ENCODE peak calls at places on chromosomes 4 and X, in eight cellular contexts. B is stomach; I is astrocyte of the cerebellum; S is body of pancreas; L is OCI-LY7; X is heart left ventricle; R is CD8-positive, alpha-beta T cell; H is choroid plexus epithelial cell. Y is an unnamed sample.
A peak's percentile ranks its signal among the peaks of the same experiment; 100 is the strongest.

GRCh38 chr4:173214661-173215060 is 46.0 kb downstream of the GALNT7 start:
- DNase-seq in L (no peak), R (no peak), S (peak; percentile 40), X (no peak), H (peak; percentile 49), B (peak; percentile 40), I (peak; percentile 66), Y (peak; percentile 72)

GRCh38 chr4:90425893-90426292 is 298.7 kb downstream of the CCSER1 start:
- DNase-seq in H (no peak), S (no peak), X (no peak), R (no peak), B (no peak), L (no peak), I (no peak), Y (peak; percentile 25)

GRCh38 chr4:87745058-87745842 is 54.1 kb upstream of the IBSP start:
- DNase-seq in I (no peak), S (no peak), L (no peak), B (no peak), R (no peak), H (peak; percentile 12), X (no peak), Y (no peak)

GRCh38 chrX:43846558-43846957 is 35.7 kb downstream of the MAOB start:
- DNase-seq in R (no peak), H (no peak), I (no peak), S (no peak), X (no peak), B (no peak), L (no peak), Y (no peak)

GRCh38 chr4:136032391-136032790 is 1499.9 kb downstream of the PCDH18 start:
- DNase-seq in R (no peak), L (no peak), H (no peak), S (no peak), I (no peak), X (no peak), B (no peak), Y (no peak)

GRCh38 chrX:9475984-9476383 is 11.1 kb downstream of the TBL1X start:
- DNase-seq in S (no peak), I (no peak), B (no peak), H (no peak), X (no peak), L (no peak), R (no peak), Y (no peak)

GRCh38 chr4:55503164-55503563 is 43.5 kb downstream of the CLOCK start:
- DNase-seq in S (no peak), H (peak; percentile 78), I (no peak), L (no peak), X (no peak), B (no peak), R (no peak), Y (peak; percentile 72)

GRCh38 chrX:15864629-15865028 is 10.0 kb upstream of the AP1S2 start:
- DNase-seq in B (no peak), S (no peak), X (no peak), H (peak; percentile 35), L (no peak), I (no peak), R (no peak), Y (no peak)

GRCh38 chr4:56648245-56649151 is 32.6 kb downstream of the HOPX start:
- DNase-seq in R (no peak), H (peak; percentile 41), B (no peak), S (no peak), X (no peak), L (no peak), I (no peak), Y (peak; percentile 13)

GRCh38 chrX:11953615-11954014 is 184.7 kb upstream of the FRMPD4 start:
- DNase-seq in H (peak; percentile 90), X (no peak), S (no peak), R (no peak), L (no peak), B (no peak), I (peak; percentile 35), Y (peak; percentile 75)

GRCh38 chr4:69536980-69537379 is 41.3 kb upstream of the UGT2B4 start:
- DNase-seq in X (no peak), I (no peak), S (no peak), R (no peak), L (no peak), B (no peak), H (no peak), Y (no peak)

GRCh38 chrX:45669715-45670360 is 469.2 kb upstream of the DIPK2B start:
- DNase-seq in H (peak; percentile 43), B (no peak), X (no peak), S (no peak), I (peak; percentile 59), L (no peak), R (no peak), Y (peak; percentile 11)

GRCh38 chr4:109560687-109561452 is 824 bp downstream of the MCUB start:
- DNase-seq in R (peak; percentile 74), I (peak; percentile 59), S (peak; percentile 25), H (peak; percentile 78), B (no peak), L (peak; percentile 82), X (peak; percentile 62), Y (peak; percentile 78)

GRCh38 chrX:110531873-110532272 is 173.2 kb downstream of the RTL9 start:
- DNase-seq in L (no peak), B (no peak), X (no peak), R (no peak), I (no peak), S (no peak), H (no peak), Y (no peak)

GRCh38 chr4:101114936-101115372 is 232.4 kb downstream of the PPP3CA start:
- DNase-seq in X (no peak), R (no peak), S (no peak), I (no peak), L (no peak), H (peak; percentile 28), B (no peak), Y (peak; percentile 73)

GRCh38 chrX:74537011-74537390 is 77.4 kb downstream of the RLIM start:
- DNase-seq in S (no peak), H (peak; percentile 71), I (no peak), X (no peak), R (no peak), L (no peak), B (no peak), Y (peak; percentile 60)

GRCh38 chr4:3497095-3497494 is 34.0 kb downstream of the DOK7 start:
- DNase-seq in I (no peak), X (no peak), L (no peak), S (no peak), R (no peak), H (no peak), B (no peak), Y (no peak)

GRCh38 chr4:32117696-32118095 is 1397.5 kb downstream of the PCDH7 start:
- DNase-seq in S (no peak), B (no peak), X (no peak), H (no peak), R (no peak), L (no peak), I (no peak), Y (no peak)

GRCh38 chr4:142703694-142704309 is 142.3 kb downstream of the INPP4B start:
- DNase-seq in L (no peak), B (no peak), I (no peak), H (no peak), X (no peak), R (no peak), S (no peak), Y (no peak)

GRCh38 chr4:96241819-96242218 is 401.9 kb downstream of the PDHA2 start:
- DNase-seq in R (no peak), S (no peak), B (no peak), H (no peak), I (no peak), X (no peak), L (no peak), Y (no peak)

GRCh38 chr4:74283614-74284013 is 24.7 kb upstream of the EPGN start:
- DNase-seq in S (no peak), H (peak; percentile 35), B (no peak), R (no peak), X (no peak), I (peak; percentile 13), L (no peak), Y (peak; percentile 30)

GRCh38 chr4:185995665-185996064 is 73.3 kb upstream of the TLR3 start:
- DNase-seq in B (no peak), R (no peak), H (no peak), S (no peak), X (no peak), I (no peak), L (no peak), Y (no peak)
- H3K4me3 ChIP-seq in B (no peak overlapping the region), R (no peak overlapping the region), H (no peak overlapping the region), S (no peak overlapping the region), X (no peak overlapping the region), I (no peak overlapping the region), L (no peak overlapping the region), Y (no peak overlapping the region)

DNA sequence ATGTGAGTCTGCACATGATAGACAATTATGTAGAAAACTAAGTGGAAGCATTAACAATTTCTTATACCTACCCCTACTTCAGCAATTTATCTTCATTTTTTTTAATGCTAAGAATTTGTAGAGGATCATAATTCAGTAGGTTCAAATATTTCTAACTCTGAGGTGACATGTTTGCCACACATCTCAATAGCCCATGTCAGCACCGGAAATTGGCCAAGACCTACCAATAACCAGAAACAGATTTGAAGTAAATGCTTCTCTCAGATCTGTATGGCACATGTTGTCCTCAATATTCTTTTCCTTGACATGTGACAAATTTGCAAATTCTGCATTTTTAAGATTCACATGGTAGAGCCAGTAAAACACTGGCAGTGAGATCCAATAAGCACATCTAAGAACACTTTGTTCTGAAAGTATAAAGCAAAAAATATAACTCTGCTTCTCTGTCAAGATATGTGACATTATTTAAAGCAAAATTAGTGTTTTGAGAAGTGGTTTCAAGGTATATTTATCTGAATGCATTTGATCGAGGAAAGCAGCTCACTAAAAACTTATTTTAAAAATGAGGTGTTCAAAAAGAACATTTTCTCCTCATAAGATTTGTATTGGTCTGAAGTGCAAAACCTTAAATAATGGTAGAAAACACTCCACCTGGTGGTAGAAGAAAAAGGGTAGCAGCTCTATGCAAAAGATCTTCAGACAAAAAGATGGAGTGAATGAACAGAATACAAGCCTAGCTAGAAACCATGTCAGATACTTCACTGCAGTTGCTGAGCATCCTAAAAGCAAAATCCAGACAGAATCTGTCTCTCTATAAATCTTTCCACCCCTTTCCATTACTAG is 513.9 kb upstream of the FAM241A start:
- DNase-seq in H (peak; percentile 51), I (no peak), X (no peak), B (no peak), L (peak; percentile 6), S (no peak), R (no peak), Y (peak; percentile 37)
- TF ChIP-seq CTCF in H (peak; percentile 67), I (peak; percentile 54), X (peak; percentile 6), B (no peak), L (peak; percentile 75), S (peak; percentile 25), R (no peak), Y (peak; percentile 62)

DNA sequence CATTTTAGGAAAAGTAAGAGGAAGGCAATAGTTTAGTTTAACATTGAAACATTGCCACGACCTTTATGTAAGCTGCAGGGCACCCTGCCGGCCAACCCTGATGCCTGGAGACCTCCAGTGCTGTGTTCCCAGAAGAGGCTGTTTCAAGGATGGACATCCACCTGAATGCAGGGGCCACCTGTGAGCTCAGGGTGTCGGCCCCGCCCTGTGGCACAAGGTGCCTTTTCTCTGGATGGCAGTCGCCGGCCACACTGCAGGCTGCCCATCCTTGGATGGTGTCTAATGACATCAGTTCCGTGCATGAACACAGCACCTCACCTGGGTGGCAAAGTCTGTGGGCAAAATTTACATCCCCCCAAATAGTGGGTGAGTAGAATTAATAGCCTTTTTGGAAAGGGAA is 180.0 kb downstream of the AFAP1 start:
- DNase-seq in I (no peak), S (no peak), L (no peak), R (no peak), H (no peak), X (no peak), B (no peak), Y (no peak)
- H3K4me3 ChIP-seq in I (no peak overlapping the region), S (no peak overlapping the region), L (peak overlapping the region; percentile 52), R (peak overlapping the region; percentile 19), H (no peak overlapping the region), X (no peak overlapping the region), B (no peak overlapping the region), Y (no peak overlapping the region)

GRCh38 chr4:129218355-129218754 is 122.4 kb downstream of the C4orf33 start:
- DNase-seq in S (no peak), I (no peak), X (no peak), R (no peak), L (no peak), H (peak; percentile 52), B (no peak), Y (peak; percentile 18)
- TF ChIP-seq CTCF in S (no peak), I (peak; percentile 22), X (peak; percentile 22), R (no peak), L (peak; percentile 9), H (peak; percentile 28), B (no peak), Y (peak; percentile 1)

Y was measured in fibroblast of pulmonary artery.